ENCODE peak calls at places on chromosome 18, in four cellular contexts. I is AG09309, A is GM12864, E is brain microvascular endothelial cell. N is an unnamed sample.

GRCh38 chr18:25503567-25504081 is 151.7 kb upstream of the ZNF521 start:
- DNase-seq in I (peak), A (no peak), E (peak), N (peak)

GRCh38 chr18:25786778-25787177 is 303.6 kb downstream of the SS18 start:
- DNase-seq in I (peak), A (no peak), E (peak), N (peak)

GRCh38 chr18:33870059-33870458 is 292.0 kb downstream of the ASXL3 start:
- DNase-seq in I (no peak), A (no peak), E (peak), N (peak)

GRCh38 chr18:10376735-10377134 is 77.7 kb upstream of the APCDD1 start:
- DNase-seq in I (no peak), A (no peak), E (no peak), N (no peak)

GRCh38 chr18:8396244-8396643 is 213.0 kb upstream of the RAB12 start:
- DNase-seq in I (no peak), A (no peak), E (no peak), N (no peak)

GRCh38 chr18:59613903-59614302 is 83.3 kb downstream of the CCBE1 start:
- DNase-seq in I (no peak), A (no peak), E (no peak), N (no peak)

GRCh38 chr18:77141401-77142118 is 9.0 kb upstream of the MBP start:
- DNase-seq in I (no peak), A (no peak), E (no peak), N (no peak)

GRCh38 chr18:27235218-27235870 is 50.2 kb upstream of the CHST9 start:
- DNase-seq in I (no peak), A (no peak), E (no peak), N (no peak)

GRCh38 chr18:46215902-46216723 is 111.9 kb downstream of the HAUS1 start:
- DNase-seq in I (no peak), A (no peak), E (no peak), N (no peak)

GRCh38 chr18:22800551-22800951 is 132.6 kb upstream of the RBBP8 start:
- DNase-seq in I (no peak), A (no peak), E (no peak), N (no peak)

GRCh38 chr18:57466307-57466706 is 31.1 kb downstream of the ONECUT2 start:
- DNase-seq in I (no peak), A (no peak), E (no peak), N (no peak)

GRCh38 chr18:23099621-23100020 is 35.7 kb upstream of the CABLES1 start:
- DNase-seq in I (no peak), A (no peak), E (no peak), N (peak)

GRCh38 chr18:23981369-23981768 is 33.2 kb upstream of the TTC39C start:
- DNase-seq in I (no peak), A (no peak), E (no peak), N (no peak)

GRCh38 chr18:9055185-9055584 is 47.3 kb upstream of the NDUFV2 start:
- DNase-seq in I (peak), A (no peak), E (no peak), N (peak)

GRCh38 chr18:21112140-21112473 is 494 bp upstream of the ROCK1 start:
- DNase-seq in I (no peak), A (no peak), E (no peak), N (no peak)

GRCh38 chr18:50832754-50833153 is 12.9 kb upstream of the MRO start:
- DNase-seq in I (no peak), A (no peak), E (no peak), N (no peak)

GRCh38 chr18:43932140-43932539 is 654.9 kb upstream of the SYT4 start:
- DNase-seq in I (no peak), A (no peak), E (no peak), N (no peak)

GRCh38 chr18:23260932-23261590 is 125.8 kb downstream of the CABLES1 start:
- DNase-seq in I (no peak), A (no peak), E (no peak), N (no peak)

GRCh38 chr18:47261902-47262301 is 10.4 kb upstream of the SKOR2 start:
- DNase-seq in I (no peak), A (no peak), E (no peak), N (no peak)

GRCh38 chr18:47260924-47261701 is 9.7 kb upstream of the SKOR2 start:
- DNase-seq in I (no peak), A (no peak), E (no peak), N (no peak)

GRCh38 chr18:47263828-47264314 is 12.4 kb upstream of the SKOR2 start:
- DNase-seq in I (no peak), A (no peak), E (no peak), N (no peak)

GRCh38 chr18:47263197-47263827 is 11.9 kb upstream of the SKOR2 start:
- DNase-seq in I (no peak), A (no peak), E (no peak), N (no peak)

GRCh38 chr18:47262397-47263196 is 11.1 kb upstream of the SKOR2 start:
- DNase-seq in I (no peak), A (no peak), E (no peak), N (no peak)
- H3K4me3 ChIP-seq in I (no peak), A (no peak), E (no peak), N (no peak)

GRCh38 chr18:13003466-13003896 is 12.3 kb downstream of the CEP192 start:
- DNase-seq in I (peak), A (no peak), E (peak), N (no peak)
- TF ChIP-seq CTCF in I (peak), A (peak), E (peak), N (peak)

DNA sequence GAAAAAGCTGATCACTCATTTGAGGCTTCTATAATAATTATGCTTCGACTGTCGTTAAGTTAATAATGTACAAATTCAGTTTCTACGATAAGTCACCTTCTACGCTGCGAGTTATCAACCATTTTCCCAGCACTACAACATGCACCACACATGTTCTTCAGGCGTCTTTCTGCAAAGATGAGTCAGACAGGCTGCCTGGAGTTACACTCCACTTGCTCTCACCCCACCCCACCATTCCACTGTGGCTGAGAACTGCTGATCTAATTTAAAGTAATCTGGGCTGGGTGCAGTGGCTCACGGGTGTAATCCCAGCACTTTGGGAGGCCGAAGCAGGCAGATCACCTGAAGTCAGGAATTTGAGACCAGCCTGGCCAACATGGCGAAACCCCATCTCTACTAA is 218.6 kb downstream of the DYM start:
- DNase-seq in I (no peak), A (no peak), E (peak), N (no peak)
- H3K4me3 ChIP-seq in I (no peak), A (no peak), E (no peak), N (no peak)

DNA sequence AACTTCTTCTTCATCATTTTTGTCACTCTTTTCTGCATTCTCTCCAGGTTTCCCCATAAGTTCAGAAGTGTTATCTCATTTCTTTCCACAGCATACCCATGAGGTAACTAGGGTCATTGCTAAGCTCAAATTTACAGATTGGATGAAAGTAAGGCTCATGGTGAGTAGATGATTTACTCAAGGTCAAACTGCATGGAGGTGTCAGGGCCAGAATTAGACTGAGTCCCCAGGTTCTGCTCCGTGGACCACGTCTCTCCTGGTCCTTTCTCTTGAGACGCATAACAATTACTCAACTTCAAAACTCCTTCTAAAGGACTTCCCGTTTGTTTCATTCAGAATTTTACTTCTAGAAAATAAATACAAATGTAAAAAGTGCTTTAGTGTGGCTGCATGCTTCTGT is 43.4 kb downstream of the SMIM21 start:
- DNase-seq in I (no peak), A (no peak), E (no peak), N (no peak)
- TF ChIP-seq CTCF in I (no peak), A (no peak), E (no peak), N (no peak)

DNA sequence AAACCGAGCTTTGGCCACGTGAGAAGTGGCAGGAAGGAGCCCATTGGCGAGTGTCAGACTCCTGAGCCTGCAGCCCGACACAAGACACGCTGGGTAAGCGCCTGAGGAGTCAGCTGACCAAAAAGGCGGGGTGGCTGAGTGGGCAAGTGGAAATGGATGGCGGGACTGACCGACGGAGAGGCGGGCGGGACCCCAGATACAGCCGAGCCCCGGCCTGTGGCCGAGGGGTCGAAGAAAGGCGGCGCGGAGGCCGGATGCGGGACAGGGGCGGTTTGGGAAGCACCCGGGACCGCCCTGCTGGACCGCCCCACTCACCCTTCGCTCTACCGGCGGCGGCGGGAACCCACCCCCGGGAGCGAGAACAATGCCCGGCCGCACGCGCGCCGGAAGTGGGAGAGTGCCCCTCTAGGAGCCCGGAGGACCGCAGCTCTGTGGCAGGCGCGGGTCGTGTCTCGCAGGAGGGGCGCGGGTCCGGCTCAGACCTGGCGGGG is 22.8 kb downstream of the ZSCAN30 start:
- DNase-seq in I (no peak), A (no peak), E (peak), N (no peak)
- H3K4me3 ChIP-seq in I (peak), A (no peak), E (peak), N (peak)

DNA sequence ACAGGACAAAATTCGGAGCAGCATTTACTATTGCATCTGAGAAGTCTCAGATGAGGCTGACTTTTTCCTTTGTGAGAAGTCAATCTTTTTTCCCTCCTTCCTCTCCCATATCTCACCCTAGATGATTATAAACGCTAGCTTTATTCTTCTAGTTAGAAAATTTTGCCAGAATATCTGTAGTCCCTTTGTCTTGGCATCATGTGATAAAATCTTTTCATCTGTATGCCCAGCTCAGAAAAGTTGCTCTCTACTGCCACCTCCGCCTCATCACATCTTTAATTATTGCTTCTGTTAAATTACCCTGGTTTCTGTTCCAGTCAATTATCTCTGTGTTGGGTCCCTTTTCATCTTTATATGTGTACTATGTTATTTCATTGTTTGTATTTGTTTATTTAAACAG is 210.8 kb upstream of the SLC35G4 start:
- DNase-seq in I (no peak), A (no peak), E (no peak), N (no peak)
- TF ChIP-seq CTCF in I (no peak), A (peak), E (peak), N (peak)

GRCh38 chr18:500556-501405 is at the start of gene COLEC12:
- DNase-seq in I (no peak), A (no peak), E (no peak), N (no peak)
- H3K4me3 ChIP-seq in I (peak), A (no peak), E (peak), N (peak)

GRCh38 chr18:35658112-35658511 is 76.6 kb downstream of the GALNT1 start:
- DNase-seq in I (no peak), A (no peak), E (no peak), N (no peak)

GRCh38 chr18:35662293-35663062 is 80.9 kb downstream of the GALNT1 start:
- DNase-seq in I (no peak), A (peak), E (no peak), N (no peak)

DNA sequence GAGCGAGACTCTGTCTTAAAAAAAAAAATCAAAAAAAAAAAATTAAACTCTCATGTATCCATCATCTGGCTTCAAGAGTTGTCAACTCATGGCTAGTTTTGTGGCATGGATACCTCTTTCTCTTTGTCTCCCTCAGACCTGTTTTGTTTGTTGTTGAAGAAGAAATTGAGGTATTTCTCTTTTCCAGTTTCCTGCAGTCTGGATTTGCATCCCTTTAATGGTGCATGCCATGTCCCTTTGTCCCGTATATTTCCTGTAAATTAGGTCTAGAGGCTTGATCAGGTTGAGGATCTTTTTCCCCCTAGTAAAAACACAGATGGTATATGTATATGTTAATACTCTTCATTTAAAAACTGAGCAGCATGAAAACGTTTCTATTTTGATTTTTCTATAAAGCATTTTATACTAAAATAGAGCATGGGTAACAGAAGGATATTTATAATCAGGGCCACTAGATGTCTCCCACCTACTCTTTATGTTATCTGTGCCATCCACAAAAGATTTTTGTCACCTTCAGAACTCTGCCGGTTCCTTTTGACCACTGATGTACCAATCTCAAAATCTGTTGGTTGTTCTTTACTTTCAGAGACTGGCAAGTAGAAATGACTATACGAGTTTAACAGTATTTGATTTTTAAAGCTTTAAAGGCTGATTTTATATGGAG is 80.1 kb downstream of the GALNT1 start:
- DNase-seq in I (no peak), A (no peak), E (no peak), N (no peak)
- TF ChIP-seq CTCF in I (no peak), A (no peak), E (peak), N (peak)

GRCh38 chr18:78976697-78977626 is 2.7 kb upstream of the SALL3 start:
- DNase-seq in I (no peak), A (no peak), E (no peak), N (no peak)

GRCh38 chr18:78979058-78979680 is 449 bp upstream of the SALL3 start:
- DNase-seq in I (no peak), A (no peak), E (no peak), N (no peak)

GRCh38 chr18:78979682-78980278 is at the start of gene SALL3:
- DNase-seq in I (no peak), A (no peak), E (no peak), N (no peak)

GRCh38 chr18:78977627-78978271 is 1.9 kb upstream of the SALL3 start:
- DNase-seq in I (no peak), A (no peak), E (no peak), N (no peak)

DNA sequence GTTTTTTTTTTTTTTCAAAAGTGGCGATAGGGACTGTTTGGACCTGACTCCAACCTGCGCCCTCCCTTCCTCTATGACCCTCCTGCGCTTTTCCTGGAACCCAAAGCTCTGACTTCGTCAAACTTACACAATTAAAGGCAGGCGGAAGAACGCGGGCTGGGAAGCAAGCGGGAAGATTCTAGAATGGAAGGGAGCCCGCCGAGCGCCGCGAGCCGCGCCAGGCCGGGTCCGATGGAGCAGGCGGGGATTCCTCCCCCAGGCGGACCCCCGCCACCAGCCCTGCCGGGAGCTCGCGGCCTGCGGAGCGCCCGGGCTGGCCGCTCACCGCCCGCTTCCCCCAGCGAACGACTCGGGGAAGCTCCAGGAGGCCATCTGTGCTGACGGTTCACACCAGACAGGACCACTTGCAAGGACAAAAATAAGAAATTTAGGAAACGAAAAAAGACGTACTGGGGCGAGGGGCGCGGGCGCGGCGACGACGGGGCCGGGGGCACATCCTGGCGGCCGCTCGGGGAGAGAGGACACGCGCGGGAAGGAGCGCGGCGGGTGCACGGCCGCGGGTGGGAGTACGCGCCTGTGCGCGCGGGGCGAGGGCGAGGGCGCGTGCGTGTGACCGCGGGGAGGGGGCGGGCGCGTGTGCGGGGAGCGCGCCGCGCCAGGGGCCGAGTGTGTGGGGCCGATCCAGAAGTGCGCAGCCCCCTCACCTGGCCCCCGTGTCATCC is 1.1 kb upstream of the SALL3 start:
- DNase-seq in I (no peak), A (no peak), E (no peak), N (no peak)
- H3K4me3 ChIP-seq in I (no peak), A (no peak), E (no peak), N (no peak)

GRCh38 chr18:3481696-3482210 is 31.8 kb downstream of the TGIF1 start:
- DNase-seq in I (no peak), A (no peak), E (no peak), N (no peak)
- TF ChIP-seq CTCF in I (peak), A (peak), E (peak), N (peak)